ENCODE peak calls at places on chromosomes 4 and X, in ten cellular contexts. I, N, B, E, Y, D, T, J, U and L are unnamed samples. For H3K4me1, the result is how much of the 10 kb centered on the place peaks cover.

GRCh38 chrX:32392655-32393054 is 818.7 kb downstream of the DMD start:
- DNase-seq in U (no peak), Y (no peak), E (no peak), D (no peak), J (no peak), B (no peak), I (no peak), N (peak), T (no peak), L (no peak)

GRCh38 chr4:54232151-54232688 is 3.1 kb downstream of the PDGFRA start:
- DNase-seq in J (peak), B (no peak), E (no peak), D (no peak), T (no peak), U (peak), I (no peak), Y (no peak), N (no peak), L (no peak)

GRCh38 chrX:123732679-123733363 is at the start of gene THOC2:
- DNase-seq in D (peak), U (peak), Y (peak), B (peak), J (peak), E (peak), N (peak), T (peak), I (peak), L (peak)

GRCh38 chrX:48919360-48919821 is 567 bp upstream of the PIM2 start:
- DNase-seq in I (no peak), E (no peak), J (no peak), N (no peak), U (no peak), Y (no peak), D (no peak), T (no peak), B (no peak), L (no peak)

GRCh38 chrX:35016051-35016450 is 73.5 kb downstream of the FAM47B start:
- DNase-seq in Y (no peak), B (no peak), U (no peak), T (no peak), E (no peak), D (no peak), J (no peak), I (no peak), N (no peak), L (no peak)

GRCh38 chr4:2243682-2244380 is 1.9 kb upstream of the HAUS3 start:
- DNase-seq in I (no peak), E (no peak), U (peak), B (no peak), N (no peak), D (peak), Y (no peak), T (no peak), J (peak), L (peak)

GRCh38 chr4:93688978-93689377 is 139.6 kb upstream of the ATOH1 start:
- DNase-seq in Y (no peak), J (no peak), U (no peak), T (no peak), B (no peak), E (no peak), I (no peak), D (no peak), N (no peak), L (no peak)

GRCh38 chrX:84501798-84502628 is at the start of gene HDX:
- DNase-seq in E (peak), B (peak), I (peak), J (peak), U (peak), Y (peak), D (peak), T (no peak), N (peak), L (peak)

GRCh38 chr4:150211016-150211415 is 132.8 kb downstream of the DCLK2 start:
- DNase-seq in T (no peak), J (no peak), I (no peak), Y (no peak), E (no peak), D (no peak), U (no peak), B (no peak), N (no peak), L (no peak)

GRCh38 chr4:128310266-128310697 is 22.7 kb upstream of the PGRMC2 start:
- DNase-seq in B (no peak), D (peak), T (no peak), N (peak), I (no peak), Y (no peak), J (no peak), U (peak), E (no peak), L (peak)

GRCh38 chr4:168475745-168476144 is 4.5 kb downstream of the DDX60L start:
- DNase-seq in U (no peak), D (no peak), E (peak), N (peak), I (no peak), B (no peak), J (no peak), T (no peak), Y (no peak), L (peak)

GRCh38 chr4:149823770-149824221 is 8.2 kb upstream of the IQCM start:
- DNase-seq in I (no peak), J (no peak), B (no peak), U (no peak), Y (no peak), D (peak), N (peak), E (peak), T (peak), L (no peak)

GRCh38 chr4:14110407-14110806 is 482.9 kb upstream of the BOD1L1 start:
- DNase-seq in N (no peak), D (no peak), J (no peak), E (peak), Y (no peak), B (no peak), U (no peak), I (no peak), T (no peak), L (no peak)

GRCh38 chr4:41329361-41329760 is 72.6 kb downstream of the UCHL1 start:
- DNase-seq in E (no peak), J (no peak), I (no peak), U (no peak), Y (no peak), B (no peak), D (no peak), T (no peak), N (no peak), L (no peak)

GRCh38 chrX:1452497-1453389 is at the start of gene ASMTL:
- DNase-seq in B (peak), Y (peak), T (peak), J (peak), U (peak), N (peak), E (peak), I (peak), D (peak), L (peak)

GRCh38 chrX:26146024-26146423 is 7.9 kb downstream of the MAGEB18 start:
- DNase-seq in E (no peak), J (no peak), I (no peak), B (no peak), T (no peak), Y (no peak), U (no peak), D (no peak), N (no peak), L (no peak)

GRCh38 chrX:39809326-39809725 is 288.4 kb downstream of the BCOR start:
- DNase-seq in I (no peak), B (no peak), D (no peak), E (peak), Y (no peak), J (no peak), T (no peak), N (no peak), U (peak), L (no peak)

GRCh38 chr4:55409468-55410171 is 13.9 kb downstream of the TMEM165 start:
- DNase-seq in Y (no peak), E (no peak), U (no peak), N (no peak), D (no peak), B (no peak), J (no peak), T (no peak), I (peak), L (peak)

GRCh38 chr4:32135642-32136041 is 1415.5 kb downstream of the PCDH7 start:
- DNase-seq in B (no peak), I (no peak), D (no peak), E (peak), Y (no peak), T (no peak), N (no peak), J (no peak), U (no peak), L (no peak)

GRCh38 chr4:162939086-162939485 is 227.6 kb downstream of the NAF1 start:
- DNase-seq in E (no peak), U (no peak), T (no peak), N (no peak), J (no peak), I (no peak), B (no peak), Y (no peak), D (no peak), L (no peak)

GRCh38 chr4:42927946-42928345 is 35.4 kb downstream of the GRXCR1 start:
- DNase-seq in T (no peak), Y (no peak), J (no peak), E (peak), I (no peak), B (no peak), U (no peak), N (no peak), D (no peak), L (no peak)

GRCh38 chrX:20028588-20028987 is 37.7 kb upstream of the BCLAF3 start:
- DNase-seq in B (no peak), Y (no peak), N (no peak), I (no peak), U (no peak), J (no peak), E (no peak), T (no peak), D (no peak), L (no peak)

GRCh38 chrX:40827331-40827730 is 92.0 kb upstream of the MED14 start:
- DNase-seq in T (no peak), E (no peak), J (no peak), Y (no peak), I (no peak), N (no peak), B (no peak), U (no peak), D (no peak), L (no peak)

GRCh38 chrX:134622813-134623185 is 35.5 kb downstream of the PLAC1 start:
- DNase-seq in D (peak), B (no peak), U (no peak), J (no peak), E (peak), I (no peak), N (no peak), T (no peak), Y (no peak), L (no peak)

GRCh38 chrX:42686296-42686695 is 91.7 kb downstream of the PPP1R2C start:
- DNase-seq in I (no peak), Y (no peak), D (no peak), U (no peak), B (no peak), J (no peak), T (no peak), E (no peak), N (no peak), L (no peak)

GRCh38 chr4:6332042-6332668 is 62.5 kb downstream of the WFS1 start:
- DNase-seq in T (no peak), U (peak), B (no peak), Y (no peak), E (peak), D (peak), N (peak), I (no peak), J (no peak), L (peak)

GRCh38 chrX:10158279-10158939 is 1.6 kb downstream of the CLCN4 start:
- DNase-seq in J (no peak), D (no peak), T (no peak), I (no peak), U (peak), E (no peak), B (no peak), N (peak), Y (no peak), L (peak)

DNA sequence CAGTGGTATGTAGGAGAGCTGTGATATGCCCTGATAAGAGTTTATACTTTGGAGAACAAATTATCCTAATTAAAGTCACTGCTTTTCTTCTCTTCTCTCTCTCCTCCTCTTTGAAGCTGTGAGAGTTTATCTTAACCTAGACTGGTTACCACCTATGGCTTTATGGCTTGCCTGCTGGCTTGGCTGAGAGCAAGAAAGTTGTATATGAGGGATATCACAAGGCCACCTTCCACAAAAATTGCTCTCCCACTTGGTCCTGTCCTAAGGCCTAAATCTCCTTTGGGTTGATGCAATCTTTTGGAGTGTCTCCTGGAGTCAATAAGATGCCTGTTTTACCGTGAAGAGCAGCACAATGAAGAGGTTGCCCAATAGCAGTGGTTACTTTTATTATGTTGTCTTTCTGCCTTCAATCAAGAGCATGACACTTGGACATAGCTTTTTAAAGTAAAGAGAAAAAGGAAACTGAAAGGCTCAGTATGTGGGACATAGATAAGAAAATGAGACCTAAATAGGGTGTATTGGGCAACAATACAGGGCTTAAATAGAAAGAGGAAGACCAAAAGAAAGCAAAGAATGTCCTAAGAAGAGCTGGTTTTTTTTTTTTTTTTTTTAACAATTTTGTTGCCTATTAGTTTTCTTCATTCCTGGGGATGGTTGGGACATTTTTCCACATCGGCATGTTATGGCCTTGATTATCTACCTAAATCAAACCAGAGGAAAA is 9.2 kb downstream of the GUCY1A1 start:
- DNase-seq in Y (no peak), U (no peak), J (no peak), D (no peak), N (no peak), T (no peak), B (no peak), E (peak), I (no peak), L (no peak)
- H3K4me1 ChIP-seq in Y (under half), U (under half), J (under half), D (under half), N (under half), T (under half), B (under half), E (under half), I (under half), L (under half)

GRCh38 chrX:129980043-129980442 is 2.4 kb upstream of the BCORL1 start:
- DNase-seq in N (peak), I (no peak), T (no peak), D (no peak), U (peak), J (no peak), B (peak), Y (no peak), E (no peak), L (no peak)
- H3K4me3 ChIP-seq in N (peak), I (no peak), T (no peak), D (no peak), U (no peak), J (peak), B (peak), Y (no peak), E (no peak), L (no peak)

DNA sequence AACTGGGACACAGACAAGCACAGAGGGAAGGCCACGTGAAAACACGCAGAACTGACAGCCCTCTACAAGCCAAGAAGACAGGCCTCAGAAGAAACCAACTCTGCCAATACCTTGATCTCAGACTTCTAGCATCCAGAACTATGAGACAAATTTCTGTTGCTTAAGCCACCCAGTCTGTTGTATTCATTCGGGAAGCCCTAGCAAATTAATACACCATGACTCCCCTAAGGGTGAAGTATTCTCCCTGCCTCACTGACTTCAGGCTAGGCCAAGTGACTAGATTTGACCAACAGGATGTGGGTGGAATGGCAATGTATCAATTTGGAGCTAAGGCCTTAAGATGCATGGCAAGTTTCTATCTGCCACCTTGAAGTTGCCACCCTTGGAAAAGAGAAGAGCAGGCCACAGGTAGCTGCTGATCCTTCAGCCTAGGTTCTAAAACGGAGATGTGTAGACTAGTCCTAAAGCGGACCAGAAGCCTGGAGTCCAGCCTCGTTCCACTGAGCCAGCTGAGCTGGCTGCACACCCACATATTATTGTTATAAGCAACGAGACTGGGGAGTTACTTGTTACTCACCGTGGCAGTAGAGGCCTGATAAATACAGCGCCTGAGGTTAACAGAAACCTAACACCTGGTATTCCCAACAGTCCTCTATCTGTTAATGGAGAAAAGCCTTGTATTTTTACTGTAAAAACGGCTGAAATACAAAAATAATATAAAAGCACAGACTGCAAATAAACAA is 16.5 kb downstream of the SCARB2 start:
- DNase-seq in E (no peak), T (no peak), U (no peak), B (no peak), J (no peak), N (no peak), Y (no peak), I (no peak), D (no peak), L (no peak)
- H3K4me1 ChIP-seq in E (under half), T (under half), U (half or more), B (under half), J (half or more), N (half or more), Y (under half), I (half or more), D (under half), L (under half)

GRCh38 chrX:70464051-70464450 is 19.4 kb downstream of the DLG3 start:
- DNase-seq in B (no peak), D (no peak), N (no peak), U (no peak), J (no peak), Y (no peak), T (no peak), I (no peak), E (no peak), L (no peak)

GRCh38 chrX:70470850-70471289 is 26.2 kb downstream of the DLG3 start:
- DNase-seq in Y (no peak), N (no peak), B (no peak), E (peak), J (no peak), U (no peak), I (no peak), D (no peak), T (no peak), L (no peak)

GRCh38 chrX:70466968-70467367 is 22.3 kb downstream of the DLG3 start:
- DNase-seq in D (no peak), B (no peak), N (peak), J (no peak), I (no peak), U (no peak), Y (no peak), T (no peak), E (no peak), L (no peak)

DNA sequence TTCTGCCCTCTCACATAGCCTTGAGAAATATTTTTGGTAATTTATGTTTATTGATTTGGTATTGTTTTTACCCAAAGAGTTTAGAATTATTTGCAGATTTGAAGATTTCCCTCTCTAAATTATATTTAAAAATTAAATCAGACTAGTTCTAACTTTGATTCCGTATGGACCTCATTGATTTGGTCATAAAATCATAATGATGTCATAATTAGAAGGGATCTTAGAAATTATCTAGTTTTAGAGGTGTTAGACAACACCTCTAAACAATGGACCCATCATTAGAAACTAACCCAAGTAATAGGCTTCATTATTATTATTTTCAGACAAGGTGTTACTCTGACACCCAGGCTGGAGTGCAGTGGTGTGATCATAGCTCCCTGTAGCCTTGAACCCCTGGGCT is 24.1 kb downstream of the DLG3 start:
- DNase-seq in I (no peak), D (no peak), J (no peak), U (no peak), T (no peak), E (no peak), B (no peak), Y (no peak), N (no peak), L (no peak)
- H3K4me3 ChIP-seq in I (no peak), D (no peak), J (no peak), U (no peak), T (no peak), E (no peak), B (no peak), Y (no peak), N (no peak), L (no peak)